ENCODE peak calls at places on chromosomes 13 and 19, in ten cellular contexts. W is HEK293T; U is NCI-H82; T is mammary epithelial cell; O is naive B cell; X is left ventricle myocardium inferior; K is upper lobe of left lung; Q is activated CD8-positive, alpha-beta memory T cell treated with anti-CD3 and anti-CD28 coated beads for 1 hour; P is SK-MEL-5; M is stimulated activated CD4-positive, alpha-beta T cell treated with anti-CD3 and anti-CD28 coated beads, Interleukin-2, amount 100 ng/mL, for 4 hours. F is an unnamed sample.

GRCh38 chr13:37747071-37747612 is 122.4 kb downstream of the TRPC4 start:
- DNase-seq in W (no peak), U (no peak), T (peak), O (no peak), X (no peak), K (no peak), Q (no peak), P (no peak), M (no peak), F (no peak)

GRCh38 chr19:18650048-18650435 is 13.2 kb downstream of the KLHL26 start:
- DNase-seq in W (no peak), U (no peak), T (no peak), O (no peak), X (peak), K (no peak), Q (no peak), P (no peak), M (no peak), F (no peak)

GRCh38 chr13:40456979-40457553 is 209.4 kb downstream of the FOXO1 start:
- DNase-seq in W (no peak), U (no peak), T (no peak), O (no peak), X (no peak), K (peak), Q (no peak), P (no peak), M (no peak), F (no peak)

GRCh38 chr19:14487370-14488125 is 8.4 kb downstream of the GIPC1 start:
- DNase-seq in W (no peak), U (no peak), T (no peak), O (no peak), X (no peak), K (no peak), Q (no peak), P (no peak), M (no peak), F (no peak)

GRCh38 chr19:45206328-45206727 is 27.7 kb downstream of the BLOC1S3 start:
- DNase-seq in W (no peak), U (no peak), T (no peak), O (no peak), X (no peak), K (no peak), Q (no peak), P (no peak), M (no peak), F (no peak)

GRCh38 chr19:29687244-29687896 is 22.1 kb downstream of the PLEKHF1 start:
- DNase-seq in W (no peak), U (no peak), T (peak), O (no peak), X (no peak), K (no peak), Q (no peak), P (no peak), M (no peak), F (no peak)

GRCh38 chr13:68697551-68697950 is 1410.1 kb upstream of the ATXN8OS start:
- DNase-seq in W (no peak), U (peak), T (no peak), O (no peak), X (no peak), K (no peak), Q (no peak), P (no peak), M (no peak), F (no peak)

GRCh38 chr13:79386125-79386822 is 19.8 kb downstream of the RBM26 start:
- DNase-seq in W (no peak), U (no peak), T (peak), O (no peak), X (no peak), K (no peak), Q (no peak), P (no peak), M (no peak), F (no peak)

GRCh38 chr13:109804654-109805053 is 18.3 kb upstream of the IRS2 start:
- DNase-seq in W (no peak), U (no peak), T (no peak), O (no peak), X (no peak), K (no peak), Q (no peak), P (no peak), M (no peak), F (no peak)

GRCh38 chr19:13795595-13796300 is 505 bp downstream of the ZSWIM4 start:
- DNase-seq in W (no peak), U (no peak), T (peak), O (no peak), X (no peak), K (no peak), Q (no peak), P (no peak), M (no peak), F (no peak)

GRCh38 chr13:102197193-102197592 is 204.7 kb downstream of the FGF14 start:
- DNase-seq in W (no peak), U (peak), T (peak), O (no peak), X (no peak), K (no peak), Q (no peak), P (peak), M (no peak), F (no peak)

GRCh38 chr13:20848944-20849343 is 53.6 kb downstream of the XPO4 start:
- DNase-seq in W (no peak), U (peak), T (no peak), O (no peak), X (no peak), K (no peak), Q (no peak), P (peak), M (no peak), F (no peak)

GRCh38 chr19:7856679-7857663 is 17.2 kb downstream of the PRR36 start:
- DNase-seq in W (no peak), U (peak), T (no peak), O (no peak), X (no peak), K (peak), Q (no peak), P (no peak), M (no peak), F (no peak)

GRCh38 chr19:40807147-40808020 is 8.4 kb downstream of the EGLN2 start:
- DNase-seq in W (peak), U (peak), T (no peak), O (no peak), X (no peak), K (no peak), Q (no peak), P (peak), M (no peak), F (no peak)

GRCh38 chr13:101965096-101965495 is 436.8 kb downstream of the FGF14 start:
- DNase-seq in W (no peak), U (no peak), T (peak), O (no peak), X (no peak), K (no peak), Q (no peak), P (no peak), M (no peak), F (no peak)

GRCh38 chr13:45731455-45731854 is 29.3 kb downstream of the CBY2 start:
- DNase-seq in W (no peak), U (no peak), T (no peak), O (no peak), X (no peak), K (no peak), Q (no peak), P (no peak), M (no peak), F (no peak)

GRCh38 chr19:39737351-39737750 is 478 bp downstream of the CLC start:
- DNase-seq in W (no peak), U (no peak), T (no peak), O (no peak), X (no peak), K (no peak), Q (no peak), P (no peak), M (no peak), F (no peak)

GRCh38 chr13:91817250-91817649 is 418.8 kb downstream of the GPC5 start:
- DNase-seq in W (peak), U (peak), T (peak), O (no peak), X (no peak), K (no peak), Q (no peak), P (peak), M (no peak), F (no peak)

GRCh38 chr19:57651654-57651996 is 17.1 kb upstream of the ZSCAN4 start:
- DNase-seq in W (no peak), U (peak), T (no peak), O (no peak), X (no peak), K (no peak), Q (no peak), P (no peak), M (no peak), F (no peak)

GRCh38 chr19:4557186-4557970 is 2.1 kb downstream of the SEMA6B start:
- DNase-seq in W (peak), U (peak), T (no peak), O (no peak), X (no peak), K (peak), Q (no peak), P (peak), M (no peak), F (no peak)

GRCh38 chr13:28375250-28375930 is 119.5 kb downstream of the FLT1 start:
- DNase-seq in W (no peak), U (peak), T (no peak), O (no peak), X (no peak), K (no peak), Q (no peak), P (no peak), M (no peak), F (no peak)

GRCh38 chr13:27338816-27339215 is 68.2 kb downstream of the RASL11A start:
- DNase-seq in W (peak), U (peak), T (no peak), O (no peak), X (no peak), K (no peak), Q (no peak), P (peak), M (no peak), F (no peak)

GRCh38 chr13:29594310-29594709 is 1.2 kb downstream of the SLC7A1 start:
- DNase-seq in W (peak), U (peak), T (peak), O (no peak), X (no peak), K (no peak), Q (no peak), P (peak), M (peak), F (peak)

GRCh38 chr19:57348136-57348535 is 2.9 kb upstream of the ZNF304 start:
- DNase-seq in W (no peak), U (peak), T (peak), O (no peak), X (no peak), K (no peak), Q (no peak), P (no peak), M (no peak), F (no peak)

GRCh38 chr19:47036233-47036651 is 12.2 kb downstream of the TMEM160 start:
- DNase-seq in W (no peak), U (peak), T (no peak), O (peak), X (no peak), K (peak), Q (no peak), P (no peak), M (no peak), F (no peak)

GRCh38 chr19:18479964-18480723 is 41.7 kb downstream of the ELL start:
- DNase-seq in W (no peak), U (peak), T (no peak), O (no peak), X (peak), K (no peak), Q (no peak), P (no peak), M (no peak), F (no peak)

GRCh38 chr19:50513746-50514345 is at the start of gene ASPDH:
- DNase-seq in W (no peak), U (no peak), T (no peak), O (no peak), X (no peak), K (peak), Q (no peak), P (no peak), M (no peak), F (no peak)

GRCh38 chr19:3048190-3048533 is 14.1 kb downstream of the TLE5 start:
- DNase-seq in W (no peak), U (no peak), T (no peak), O (no peak), X (no peak), K (no peak), Q (no peak), P (no peak), M (no peak), F (no peak)

GRCh38 chr13:48154671-48155070 is 59.8 kb upstream of the MED4 start:
- DNase-seq in W (no peak), U (no peak), T (no peak), O (no peak), X (no peak), K (no peak), Q (no peak), P (no peak), M (no peak), F (no peak)

GRCh38 chr19:17394891-17395415 is 957 bp upstream of the CCDC194 start:
- DNase-seq in W (peak), U (peak), T (peak), O (no peak), X (peak), K (peak), Q (no peak), P (peak), M (peak), F (peak)

GRCh38 chr13:29497137-29497654 is 98.3 kb downstream of the SLC7A1 start:
- DNase-seq in W (no peak), U (peak), T (no peak), O (no peak), X (peak), K (peak), Q (no peak), P (no peak), M (no peak), F (no peak)

GRCh38 chr13:46126552-46127171 is 21.8 kb upstream of the CPB2 start:
- DNase-seq in W (peak), U (peak), T (peak), O (peak), X (peak), K (no peak), Q (peak), P (peak), M (peak), F (peak)

GRCh38 chr13:90375851-90376250 is 971.6 kb upstream of the MIR17HG start:
- DNase-seq in W (no peak), U (no peak), T (no peak), O (no peak), X (no peak), K (no peak), Q (no peak), P (no peak), M (no peak), F (no peak)

GRCh38 chr13:41011382-41011956 is 7.6 kb downstream of the ELF1 start:
- DNase-seq in W (no peak), U (no peak), T (no peak), O (no peak), X (no peak), K (no peak), Q (no peak), P (no peak), M (no peak), F (no peak)

F was measured in AML-193.